ENCODE peak calls at places on chromosomes 4 and X, in seven cellular contexts. C, I, U, S, O, P and L are unnamed samples.

GRCh38 chrX:56975611-56976010 is 19.7 kb downstream of the SPIN3 start:
- DNase-seq in U (no peak), P (no peak), I (no peak), C (no peak), S (no peak), O (no peak), L (no peak)

GRCh38 chrX:115031989-115032388 is 14.6 kb upstream of the IL13RA2 start:
- DNase-seq in C (no peak), O (no peak), P (no peak), U (no peak), S (no peak), I (peak), L (no peak)

GRCh38 chrX:19931146-19931545 is 43.7 kb upstream of the SH3KBP1 start:
- DNase-seq in S (no peak), I (no peak), C (no peak), U (no peak), O (no peak), P (no peak), L (no peak)

GRCh38 chrX:1649623-1650022 is 34.8 kb downstream of the ASMT start:
- DNase-seq in C (no peak), U (no peak), I (no peak), S (no peak), O (peak), P (no peak), L (no peak)

GRCh38 chrX:119093991-119094741 is 21.4 kb downstream of the CT47C1 start:
- DNase-seq in I (peak), S (no peak), C (no peak), O (no peak), U (no peak), P (no peak), L (no peak)

GRCh38 chrX:37871626-37872302 is 24.4 kb upstream of the DYNLT3 start:
- DNase-seq in P (peak), I (peak), U (no peak), C (no peak), O (peak), S (no peak), L (no peak)

GRCh38 chr4:123444298-123444731 is 47.7 kb downstream of the SPRY1 start:
- DNase-seq in O (peak), S (no peak), I (peak), C (no peak), U (no peak), P (peak), L (peak)

GRCh38 chrX:35380808-35381700 is 417.1 kb upstream of the MAGEB16 start:
- DNase-seq in C (no peak), P (peak), U (peak), O (peak), S (no peak), I (peak), L (no peak)